ENCODE peak calls at places on chromosomes 11 and 22, in five cellular contexts. D is T-cell; H is mesendoderm; B is Kasumi-1; L is activated CD8-positive, alpha-beta T cell treated with anti-CD3 and anti-CD28 coated beads for 36 hours. Z is an unnamed sample.

GRCh38 chr11:38305682-38306081 is 1707.6 kb upstream of the RAG2 start:
- DNase-seq in D (no peak), H (no peak), B (no peak), L (no peak), Z (no peak)

GRCh38 chr11:96095884-96096301 is 172.0 kb upstream of the MTMR2 start:
- DNase-seq in D (no peak), H (no peak), B (no peak), L (no peak), Z (no peak)

GRCh38 chr22:27112273-27112672 is 454.9 kb downstream of the MIAT start:
- DNase-seq in D (no peak), H (no peak), B (no peak), L (no peak), Z (no peak)

GRCh38 chr11:10492084-10492483 is 37.0 kb downstream of the AMPD3 start:
- DNase-seq in D (no peak), H (no peak), B (no peak), L (no peak), Z (no peak)

GRCh38 chr22:30694638-30695350 is at the start of gene OSBP2:
- DNase-seq in D (peak), H (no peak), B (no peak), L (peak), Z (peak)

GRCh38 chr11:40129276-40129675 is 1330.2 kb downstream of the LRRC4C start:
- DNase-seq in D (no peak), H (peak), B (peak), L (no peak), Z (no peak)

GRCh38 chr11:5736396-5736795 is at the start of gene OR56B1:
- DNase-seq in D (no peak), H (no peak), B (no peak), L (no peak), Z (no peak)

GRCh38 chr11:117394221-117394925 is 66.7 kb downstream of the CEP164 start:
- DNase-seq in D (no peak), H (no peak), B (no peak), L (no peak), Z (no peak)

GRCh38 chr11:65781152-65781961 is 581 bp upstream of the AP5B1 start:
- DNase-seq in D (no peak), H (peak), B (no peak), L (no peak), Z (no peak)

GRCh38 chr11:108616549-108616948 is 23.0 kb upstream of the EXPH5 start:
- DNase-seq in D (no peak), H (peak), B (no peak), L (no peak), Z (peak)

GRCh38 chr11:118277312-118277711 is 13.2 kb upstream of the MPZL2 start:
- DNase-seq in D (no peak), H (peak), B (no peak), L (peak), Z (no peak)

GRCh38 chr22:31451709-31452571 is 37.7 kb downstream of the EIF4ENIF1 start:
- DNase-seq in D (no peak), H (peak), B (peak), L (no peak), Z (peak)